ENCODE peak calls at places on chromosomes 11 and 22, in ten cellular contexts. I, Y, G, E, U, D, S, F, V and Q are unnamed samples.

GRCh38 chr22:42247596-42247995 is 22.9 kb downstream of the TCF20 start:
- DNase-seq in V (no peak), E (no peak), I (no peak), Y (no peak), D (no peak), U (no peak), S (no peak), F (no peak), G (no peak), Q (no peak)

GRCh38 chr11:130024356-130024755 is 21.7 kb upstream of the PRDM10 start:
- DNase-seq in U (no peak), Y (no peak), S (no peak), D (no peak), F (no peak), E (no peak), G (no peak), I (no peak), V (no peak), Q (no peak)

GRCh38 chr11:119624102-119624615 is 104.8 kb downstream of the NECTIN1 start:
- DNase-seq in I (no peak), S (no peak), F (no peak), E (no peak), V (peak; percentile 87), Y (no peak), D (no peak), U (no peak), G (no peak), Q (no peak)

GRCh38 chr11:44880511-44880910 is 70.2 kb downstream of the TP53I11 start:
- DNase-seq in D (no peak), F (no peak), G (no peak), Y (no peak), S (no peak), I (no peak), U (no peak), E (no peak), V (no peak), Q (no peak)

GRCh38 chr11:108009497-108010360 is 1.0 kb downstream of the CUL5 start:
- DNase-seq in I (no peak), S (no peak), F (peak; percentile 14), V (no peak), D (no peak), E (no peak), G (no peak), Y (no peak), U (peak; percentile 3), Q (no peak)

GRCh38 chr11:119849872-119850271 is 120.9 kb upstream of the NECTIN1 start:
- DNase-seq in E (no peak), G (no peak), V (no peak), U (no peak), F (no peak), D (no peak), S (no peak), I (no peak), Y (no peak), Q (no peak)

GRCh38 chr22:35418726-35419125 is 18.8 kb downstream of the MCM5 start:
- DNase-seq in U (no peak), V (no peak), Y (no peak), F (no peak), E (no peak), G (no peak), S (no peak), I (no peak), D (no peak), Q (no peak)

GRCh38 chr22:43515902-43516301 is 104.1 kb downstream of the MPPED1 start:
- DNase-seq in E (no peak), I (no peak), D (no peak), Y (no peak), S (no peak), V (peak; percentile 89), U (no peak), G (no peak), F (no peak), Q (no peak)

GRCh38 chr11:44421090-44421675 is 111.2 kb upstream of the ALX4 start:
- DNase-seq in I (no peak), Y (no peak), S (no peak), D (no peak), U (no peak), G (no peak), E (no peak), F (no peak), V (no peak), Q (no peak)

GRCh38 chr11:62399172-62399867 is 19.5 kb upstream of the SCGB1A1 start:
- DNase-seq in G (no peak), Y (no peak), I (no peak), D (no peak), E (no peak), V (no peak), F (no peak), U (no peak), S (no peak), Q (no peak)

GRCh38 chr22:44249376-44250147 is 63.2 kb downstream of the SHISAL1 start:
- DNase-seq in F (no peak), I (no peak), V (no peak), G (no peak), Y (no peak), E (no peak), D (no peak), U (no peak), S (no peak), Q (no peak)

GRCh38 chr11:97107604-97108003 is 717.8 kb downstream of the JRKL start:
- DNase-seq in I (no peak), Y (no peak), F (no peak), D (no peak), S (no peak), E (no peak), V (no peak), G (no peak), U (no peak), Q (no peak)

GRCh38 chr22:44046485-44047141 is 22.5 kb downstream of the PARVB start:
- DNase-seq in G (no peak), D (no peak), V (peak; percentile 74), F (no peak), I (no peak), U (no peak), E (peak; percentile 62), Y (no peak), S (peak; percentile 52), Q (no peak)

GRCh38 chr11:77525455-77526091 is 51.7 kb upstream of the PAK1 start:
- DNase-seq in E (no peak), U (no peak), D (no peak), G (no peak), I (no peak), S (no peak), F (no peak), Y (no peak), V (no peak), Q (no peak)

GRCh38 chr11:10913996-10914514 is 56.2 kb upstream of the ZBED5 start:
- DNase-seq in V (no peak), D (no peak), I (no peak), G (no peak), E (no peak), U (no peak), S (no peak), Y (no peak), F (no peak), Q (no peak)

GRCh38 chr11:121551463-121551862 is 98.7 kb upstream of the SORL1-AS1 start:
- DNase-seq in Y (no peak), G (no peak), S (no peak), E (no peak), U (no peak), I (no peak), V (no peak), D (no peak), F (no peak), Q (no peak)
- H3K36me3 ChIP-seq in Y (peaks cover 7% of the 10 kb centered on the region), G (no peaks in the 10 kb centered on the region), S (no peaks in the 10 kb centered on the region), E (no peaks in the 10 kb centered on the region), U (no peaks in the 10 kb centered on the region), I (no peaks in the 10 kb centered on the region), V (peaks cover 13% of the 10 kb centered on the region), D (peaks cover 84% of the 10 kb centered on the region), F (no peaks in the 10 kb centered on the region), Q (no peaks in the 10 kb centered on the region)

DNA sequence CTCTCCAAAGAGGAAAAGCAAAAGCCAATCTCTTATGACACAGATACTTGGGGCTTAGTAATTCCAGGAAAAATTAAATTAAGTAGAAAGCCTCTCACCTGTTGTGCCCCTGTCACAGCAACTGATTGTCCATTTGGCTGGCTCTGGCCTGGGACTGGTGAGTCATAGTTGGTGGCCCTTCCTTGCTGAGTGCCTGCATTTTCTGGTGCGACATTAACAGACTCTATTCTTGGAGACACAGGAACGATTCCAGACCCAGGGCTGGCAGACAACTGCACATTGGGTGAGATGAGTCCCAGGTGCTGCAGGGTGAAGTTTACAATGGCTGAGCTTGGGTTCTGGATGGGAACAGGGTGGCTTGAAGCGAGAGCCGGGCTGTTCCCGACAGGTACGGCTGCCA is 15.6 kb downstream of the E2F8 start:
- DNase-seq in D (no peak), Y (no peak), I (no peak), V (no peak), U (no peak), S (peak; percentile 52), F (no peak), E (peak; percentile 49), G (no peak), Q (no peak)
- H3K36me3 ChIP-seq in D (no peaks in the 10 kb centered on the region), Y (no peaks in the 10 kb centered on the region), I (no peaks in the 10 kb centered on the region), V (peaks cover 28% of the 10 kb centered on the region), U (peaks cover 7% of the 10 kb centered on the region), S (no peaks in the 10 kb centered on the region), F (no peaks in the 10 kb centered on the region), E (no peaks in the 10 kb centered on the region), G (peaks cover 34% of the 10 kb centered on the region), Q (no peaks in the 10 kb centered on the region)

DNA sequence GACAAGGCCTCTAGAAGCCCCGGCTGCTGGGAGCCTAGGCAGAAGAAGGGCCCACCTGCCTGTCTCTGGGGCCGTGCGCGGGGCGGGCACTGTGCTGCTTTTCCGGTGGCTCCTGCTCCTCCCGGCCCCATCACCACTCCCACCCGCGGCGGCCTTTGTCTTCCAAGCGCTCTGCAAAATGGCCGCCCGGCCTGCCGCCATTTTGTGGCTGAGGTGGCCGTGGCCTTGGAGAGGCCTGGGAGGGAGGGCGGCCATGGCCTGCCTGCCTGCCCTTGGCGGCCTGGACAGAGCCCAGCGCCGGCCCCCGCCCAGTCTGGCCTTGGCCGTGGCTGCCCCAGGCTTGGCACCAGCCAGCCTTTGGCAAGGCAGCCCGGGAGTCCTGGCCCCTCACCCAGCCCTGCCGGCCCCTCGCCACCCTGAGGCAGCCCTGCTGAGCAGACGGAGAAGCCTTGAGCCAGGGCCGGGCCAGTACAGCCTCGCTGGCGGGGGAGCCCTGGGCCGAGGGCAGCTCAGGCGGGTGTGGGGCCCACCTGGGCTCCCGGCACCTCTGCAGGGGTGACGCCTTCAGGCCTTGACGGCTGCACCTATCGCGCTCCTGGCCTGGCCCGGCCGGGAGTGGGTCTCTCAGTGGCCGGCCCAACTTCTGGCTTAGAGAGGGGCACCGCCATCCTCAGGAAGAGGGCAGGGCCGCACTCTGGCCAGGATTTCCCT is 46.0 kb upstream of the PPARA start:
- DNase-seq in Y (no peak), U (no peak), S (no peak), D (no peak), I (no peak), G (no peak), F (no peak), V (no peak), E (peak; percentile 51), Q (peak; percentile 94)
- H3K36me3 ChIP-seq in Y (no peaks in the 10 kb centered on the region), U (peaks cover 99% of the 10 kb centered on the region), S (peaks cover 50% of the 10 kb centered on the region), D (peaks cover under 1% of the 10 kb centered on the region), I (no peaks in the 10 kb centered on the region), G (no peaks in the 10 kb centered on the region), F (peaks cover 39% of the 10 kb centered on the region), V (no peaks in the 10 kb centered on the region), E (peaks cover 84% of the 10 kb centered on the region), Q (no peaks in the 10 kb centered on the region)

DNA sequence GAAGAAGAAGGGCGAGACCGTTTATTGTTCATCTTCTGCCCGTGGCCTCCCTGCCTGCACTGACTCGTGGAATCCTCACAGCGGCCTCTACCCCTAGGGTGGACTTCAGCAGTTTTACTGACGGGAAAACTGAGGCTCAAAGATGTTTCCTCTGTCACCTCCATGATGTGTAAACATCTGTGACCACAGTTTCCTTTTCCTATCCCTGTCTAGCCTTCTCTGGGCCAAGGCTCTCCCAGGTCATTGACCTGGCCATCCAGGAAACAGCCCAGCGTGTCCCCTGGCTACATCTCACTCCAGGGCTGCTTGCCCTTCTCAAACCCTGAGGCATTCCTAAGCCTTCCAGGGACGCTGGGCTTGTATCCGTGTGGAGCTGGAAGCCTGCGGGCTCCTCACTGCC is 49.0 kb upstream of the GCAT start:
- DNase-seq in F (no peak), U (no peak), Y (no peak), G (no peak), V (no peak), S (no peak), I (peak; percentile 68), E (no peak), D (no peak), Q (no peak)
- H3K36me3 ChIP-seq in F (peaks cover 68% of the 10 kb centered on the region), U (peaks cover 87% of the 10 kb centered on the region), Y (peaks cover 2% of the 10 kb centered on the region), G (peaks cover 44% of the 10 kb centered on the region), V (peaks cover 60% of the 10 kb centered on the region), S (peaks cover 86% of the 10 kb centered on the region), I (no peaks in the 10 kb centered on the region), E (peaks cover 100% of the 10 kb centered on the region), D (peaks cover 41% of the 10 kb centered on the region), Q (peaks cover 9% of the 10 kb centered on the region)